ENCODE peak calls at places on chromosomes 7 and 10, in six cellular contexts. M is left ventricle myocardium inferior; B is heart left ventricle; Y is CD8-positive, alpha-beta memory T cell; H is lower lobe of right lung; L is heart right ventricle. K is an unnamed sample. For H3K4me1, the result is how much of the 10 kb centered on the place peaks cover.

GRCh38 chr10:70563230-70563629 is 39.3 kb downstream of the PRF1 start:
- DNase-seq in M (no peak), B (no peak), Y (no peak), H (no peak), L (no peak), K (no peak)

GRCh38 chr10:45470098-45471012 is 96.3 kb downstream of the ALOX5 start:
- DNase-seq in M (no peak), B (no peak), Y (peak), H (no peak), L (peak), K (no peak)

GRCh38 chr7:70037171-70037933 is 439.1 kb downstream of the AUTS2 start:
- DNase-seq in M (no peak), B (no peak), Y (no peak), H (no peak), L (no peak), K (no peak)

GRCh38 chr7:460374-461117 is 59.1 kb downstream of the PDGFA start:
- DNase-seq in M (no peak), B (no peak), Y (no peak), H (peak), L (no peak), K (no peak)

GRCh38 chr7:45922810-45923209 is 1.7 kb upstream of the IGFBP3 start:
- DNase-seq in M (no peak), B (no peak), Y (no peak), H (no peak), L (peak), K (peak)

GRCh38 chr10:31622993-31623392 is 304.0 kb downstream of the ZEB1 start:
- DNase-seq in M (no peak), B (no peak), Y (no peak), H (no peak), L (no peak), K (no peak)

GRCh38 chr10:128525936-128526335 is 399.7 kb upstream of the MKI67 start:
- DNase-seq in M (no peak), B (no peak), Y (no peak), H (no peak), L (no peak), K (no peak)

GRCh38 chr10:121115154-121115553 is 264.0 kb downstream of the WDR11 start:
- DNase-seq in M (no peak), B (no peak), Y (no peak), H (no peak), L (no peak), K (no peak)

GRCh38 chr7:128913856-128914565 is 3.5 kb upstream of the KCP start:
- DNase-seq in M (no peak), B (peak), Y (no peak), H (no peak), L (no peak), K (no peak)

GRCh38 chr10:7186387-7187032 is 224.3 kb downstream of the SFMBT2 start:
- DNase-seq in M (no peak), B (no peak), Y (no peak), H (no peak), L (no peak), K (no peak)

GRCh38 chr10:119516381-119517234 is 25.9 kb downstream of the RGS10 start:
- DNase-seq in M (no peak), B (no peak), Y (peak), H (peak), L (no peak), K (no peak)

GRCh38 chr10:125411724-125412123 is 251.4 kb upstream of the CTBP2 start:
- DNase-seq in M (no peak), B (no peak), Y (no peak), H (no peak), L (no peak), K (no peak)

GRCh38 chr10:75449320-75450061 is 18.1 kb downstream of the LRMDA start:
- DNase-seq in M (no peak), B (no peak), Y (no peak), H (no peak), L (no peak), K (no peak)

GRCh38 chr10:12984165-12984747 is 17.3 kb downstream of the CCDC3 start:
- DNase-seq in M (no peak), B (no peak), Y (no peak), H (no peak), L (no peak), K (no peak)

GRCh38 chr10:63120554-63120953 is 12.6 kb upstream of the NRBF2 start:
- DNase-seq in M (no peak), B (peak), Y (no peak), H (no peak), L (peak), K (peak)

GRCh38 chr10:31490858-31491504 is 172.0 kb downstream of the ZEB1 start:
- DNase-seq in M (no peak), B (no peak), Y (no peak), H (no peak), L (peak), K (no peak)

GRCh38 chr10:32298066-32298812 is 48.7 kb downstream of the EPC1 start:
- DNase-seq in M (no peak), B (no peak), Y (no peak), H (no peak), L (no peak), K (no peak)

GRCh38 chr7:107712906-107713305 is 31.0 kb upstream of the CBLL1 start:
- DNase-seq in M (no peak), B (no peak), Y (no peak), H (no peak), L (no peak), K (no peak)

GRCh38 chr7:148697256-148697841 is 1.4 kb upstream of the CUL1 start:
- DNase-seq in M (peak), B (peak), Y (peak), H (no peak), L (peak), K (peak)

GRCh38 chr10:24465124-24465874 is 256.4 kb downstream of the KIAA1217 start:
- DNase-seq in M (no peak), B (no peak), Y (no peak), H (no peak), L (no peak), K (no peak)

GRCh38 chr7:38886265-38886664 is 22.7 kb downstream of the VPS41 start:
- DNase-seq in M (no peak), B (no peak), Y (no peak), H (no peak), L (no peak), K (no peak)

GRCh38 chr7:1391449-1391848 is 67.8 kb downstream of the MICALL2 start:
- DNase-seq in M (no peak), B (no peak), Y (no peak), H (no peak), L (no peak), K (no peak)

GRCh38 chr7:92781117-92781720 is 55.2 kb downstream of the CDK6 start:
- DNase-seq in M (peak), B (peak), Y (no peak), H (no peak), L (peak), K (no peak)

GRCh38 chr7:28106316-28106957 is 74.2 kb downstream of the JAZF1 start:
- DNase-seq in M (peak), B (peak), Y (no peak), H (no peak), L (peak), K (no peak)

GRCh38 chr7:123533929-123534382 is 439 bp downstream of the IQUB start:
- DNase-seq in M (no peak), B (peak), Y (no peak), H (no peak), L (no peak), K (no peak)

GRCh38 chr10:124379609-124380193 is 39.0 kb downstream of the OAT start:
- DNase-seq in M (no peak), B (no peak), Y (no peak), H (no peak), L (no peak), K (no peak)

GRCh38 chr10:48779546-48780152 is 95.0 kb downstream of the WDFY4 start:
- DNase-seq in M (no peak), B (no peak), Y (no peak), H (no peak), L (no peak), K (peak)

GRCh38 chr10:4822208-4822607 is 3.8 kb upstream of the AKR1E2 start:
- DNase-seq in M (no peak), B (no peak), Y (no peak), H (no peak), L (no peak), K (no peak)

GRCh38 chr10:33302188-33302829 is 32.2 kb downstream of the NRP1 start:
- DNase-seq in M (no peak), B (peak), Y (no peak), H (no peak), L (peak), K (no peak)

GRCh38 chr10:131453772-131454634 is 142.5 kb upstream of the TCERG1L start:
- DNase-seq in M (peak), B (peak), Y (no peak), H (no peak), L (peak), K (peak)

GRCh38 chr7:24129597-24129996 is 154.4 kb upstream of the NPY start:
- DNase-seq in M (no peak), B (no peak), Y (no peak), H (no peak), L (no peak), K (no peak)

GRCh38 chr7:134660961-134661376 is 14.3 kb downstream of the BPGM start:
- DNase-seq in M (no peak), B (no peak), Y (no peak), H (no peak), L (no peak), K (no peak)

GRCh38 chr7:80312139-80312661 is 177.6 kb downstream of the GNAI1 start:
- DNase-seq in M (no peak), B (no peak), Y (no peak), H (no peak), L (no peak), K (no peak)

GRCh38 chr7:25407053-25407452 is 178.8 kb upstream of the NPVF start:
- DNase-seq in M (no peak), B (no peak), Y (no peak), H (no peak), L (no peak), K (no peak)
- H3K4me1 ChIP-seq in M (under half), B (under half), Y (under half), H (under half), L (under half), K (under half)

GRCh38 chr7:96026606-96027005 is 254.3 kb downstream of the DYNC1I1 start:
- DNase-seq in M (no peak), B (no peak), Y (no peak), H (no peak), L (no peak), K (no peak)

GRCh38 chr7:96028729-96029128 is 256.4 kb downstream of the DYNC1I1 start:
- DNase-seq in M (no peak), B (no peak), Y (no peak), H (no peak), L (no peak), K (no peak)

GRCh38 chr7:96021533-96021932 is 249.2 kb downstream of the DYNC1I1 start:
- DNase-seq in M (no peak), B (no peak), Y (no peak), H (no peak), L (no peak), K (no peak)

GRCh38 chr7:96023376-96023775 is 251.0 kb downstream of the DYNC1I1 start:
- DNase-seq in M (no peak), B (no peak), Y (no peak), H (no peak), L (no peak), K (no peak)

DNA sequence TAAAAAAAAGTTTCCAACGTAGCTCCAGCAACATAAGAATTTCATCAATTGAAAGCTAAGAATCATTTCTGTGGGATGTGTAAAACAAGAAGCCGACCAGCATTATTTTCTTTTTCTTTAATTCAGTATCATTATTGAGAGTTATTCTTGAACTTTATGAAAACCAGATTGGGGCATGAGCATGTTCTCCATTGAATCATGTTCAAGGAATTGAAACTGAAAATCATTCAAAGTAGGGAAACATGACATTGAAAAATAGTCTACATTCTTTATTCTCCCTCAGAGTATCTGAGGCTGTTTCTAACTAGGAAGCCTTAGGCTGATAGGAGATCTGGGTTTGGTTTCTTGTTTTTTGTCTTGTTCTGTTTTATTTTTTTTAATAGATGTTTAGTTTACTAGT is 253.7 kb downstream of the DYNC1I1 start:
- DNase-seq in M (no peak), B (no peak), Y (no peak), H (no peak), L (no peak), K (no peak)
- H3K4me1 ChIP-seq in M (under half), B (under half), Y (under half), H (under half), L (under half), K (under half)

GRCh38 chr10:110455440-110455839 is 42.3 kb upstream of the DUSP5 start:
- DNase-seq in M (no peak), B (no peak), Y (no peak), H (no peak), L (no peak), K (no peak)
- H3K4me1 ChIP-seq in M (under half), B (under half), Y (under half), H (under half), L (under half), K (under half)

DNA sequence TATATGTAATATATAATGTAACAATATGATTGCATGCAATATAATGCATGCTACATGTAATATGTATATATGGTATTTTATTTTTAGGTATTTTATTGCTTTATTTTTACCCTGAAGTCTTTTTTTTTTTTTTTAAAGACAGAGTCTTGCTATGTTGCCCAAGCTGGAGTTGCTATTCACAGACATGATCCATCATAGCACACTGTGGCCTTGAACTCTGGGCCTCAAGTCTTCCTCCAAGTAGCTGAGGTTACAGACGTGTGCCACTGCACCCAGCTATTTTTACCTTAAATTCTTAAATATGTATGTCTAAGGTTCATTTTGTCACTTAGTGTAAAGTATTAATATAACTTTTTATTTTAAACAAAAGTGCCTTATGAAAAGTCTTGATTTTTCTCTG is 47.1 kb downstream of the MKLN1 start:
- DNase-seq in M (no peak), B (no peak), Y (no peak), H (no peak), L (no peak), K (no peak)
- H3K4me1 ChIP-seq in M (half or more), B (under half), Y (under half), H (under half), L (under half), K (under half)

K was measured in right atrium auricular region.